ENCODE peak calls at places on chromosomes 3 and 15, in four cellular contexts. O, F, M and S are unnamed samples.

GRCh38 chr3:114878119-114878839 is 268.8 kb downstream of the ZBTB20 start:
- DNase-seq in O (no peak), F (no peak), M (no peak), S (no peak)

GRCh38 chr3:138219255-138219654 is 32.2 kb downstream of the ARMC8 start:
- DNase-seq in O (no peak), F (no peak), M (no peak), S (no peak)

GRCh38 chr15:92810418-92811138 is 89.5 kb upstream of the CHD2 start:
- DNase-seq in O (no peak), F (no peak), M (no peak), S (peak)

GRCh38 chr15:91426412-91426811 is 326.4 kb downstream of the SV2B start:
- DNase-seq in O (no peak), F (no peak), M (no peak), S (no peak)

GRCh38 chr3:191366675-191367074 is 36.3 kb upstream of the UTS2B start:
- DNase-seq in O (no peak), F (no peak), M (no peak), S (no peak)

GRCh38 chr15:87755226-87755625 is 501.3 kb downstream of the NTRK3 start:
- DNase-seq in O (no peak), F (no peak), M (no peak), S (no peak)

GRCh38 chr3:5093786-5094185 is 28.3 kb upstream of the ARL8B start:
- DNase-seq in O (no peak), F (no peak), M (no peak), S (no peak)

GRCh38 chr15:35958021-35958420 is 412.1 kb upstream of the DPH6 start:
- DNase-seq in O (no peak), F (no peak), M (no peak), S (no peak)

GRCh38 chr3:113536627-113537101 is 4.3 kb downstream of the SIDT1 start:
- DNase-seq in O (no peak), F (no peak), M (no peak), S (no peak)

GRCh38 chr15:41238100-41238499 is 7.0 kb downstream of the CHP1 start:
- DNase-seq in O (no peak), F (no peak), M (no peak), S (no peak)

GRCh38 chr15:28106294-28107110 is 7.4 kb upstream of the OCA2 start:
- DNase-seq in O (no peak), F (no peak), M (no peak), S (no peak)

GRCh38 chr3:41404601-41405000 is 205.3 kb downstream of the CTNNB1 start:
- DNase-seq in O (no peak), F (no peak), M (no peak), S (no peak)

GRCh38 chr3:188433526-188433855 is 279.5 kb downstream of the LPP start:
- DNase-seq in O (no peak), F (no peak), M (no peak), S (no peak)

GRCh38 chr3:138449490-138449889 is 15.1 kb downstream of the ESYT3 start:
- DNase-seq in O (no peak), F (no peak), M (no peak), S (no peak)

GRCh38 chr3:124144035-124144814 is 152.3 kb upstream of the ROPN1 start:
- DNase-seq in O (no peak), F (no peak), M (no peak), S (no peak)

GRCh38 chr3:69999191-70000027 is at the start of gene SAMMSON:
- DNase-seq in O (no peak), F (no peak), M (peak), S (no peak)

GRCh38 chr3:43755511-43756200 is 64.9 kb downstream of the ABHD5 start:
- DNase-seq in O (peak), F (no peak), M (no peak), S (no peak)

GRCh38 chr3:4394567-4394966 is 72.5 kb downstream of the SUMF1 start:
- DNase-seq in O (no peak), F (no peak), M (no peak), S (no peak)

GRCh38 chr15:42498212-42499038 is 3.0 kb downstream of the SNAP23 start:
- DNase-seq in O (no peak), F (no peak), M (no peak), S (no peak)

GRCh38 chr15:82184776-82185175 is 77.8 kb downstream of the EFL1 start:
- DNase-seq in O (no peak), F (no peak), M (no peak), S (no peak)

GRCh38 chr3:189914799-189915198 is 205.9 kb downstream of the P3H2 start:
- DNase-seq in O (no peak), F (no peak), M (peak), S (no peak)

GRCh38 chr3:128326051-128326823 is 140.5 kb downstream of the DNAJB8 start:
- DNase-seq in O (peak), F (no peak), M (no peak), S (no peak)

GRCh38 chr3:173730391-173730790 is 332.8 kb downstream of the NLGN1 start:
- DNase-seq in O (no peak), F (no peak), M (no peak), S (no peak)

GRCh38 chr3:42129014-42129953 is 38.1 kb downstream of the TRAK1 start:
- DNase-seq in O (no peak), F (no peak), M (no peak), S (peak)

GRCh38 chr3:187616307-187616939 is 53.8 kb downstream of the SST start:
- DNase-seq in O (peak), F (peak), M (peak), S (peak)

GRCh38 chr3:136351905-136352304 is 101.8 kb downstream of the PCCB start:
- DNase-seq in O (no peak), F (no peak), M (no peak), S (no peak)

GRCh38 chr3:74523811-74524210 is 90.6 kb downstream of the CNTN3 start:
- DNase-seq in O (no peak), F (no peak), M (no peak), S (no peak)

GRCh38 chr3:41956574-41956973 is 5.3 kb downstream of the ULK4 start:
- DNase-seq in O (no peak), F (no peak), M (no peak), S (no peak)

GRCh38 chr3:45646051-45646585 is 43.1 kb upstream of the SACM1L start:
- DNase-seq in O (no peak), F (no peak), M (no peak), S (no peak)

GRCh38 chr3:141940204-141940776 is 63.8 kb downstream of the ATP1B3 start:
- DNase-seq in O (no peak), F (no peak), M (no peak), S (peak)

GRCh38 chr15:80549712-80550111 is 145.4 kb upstream of the ABHD17C start:
- DNase-seq in O (no peak), F (no peak), M (no peak), S (no peak)

GRCh38 chr3:150149651-150150051 is 179.0 kb upstream of the PFN2 start:
- DNase-seq in O (no peak), F (no peak), M (peak), S (no peak)

GRCh38 chr3:42023380-42023779 is 61.5 kb upstream of the ULK4 start:
- DNase-seq in O (no peak), F (no peak), M (no peak), S (no peak)

GRCh38 chr3:123071146-123071545 is 4.3 kb downstream of the PDIA5 start:
- DNase-seq in O (no peak), F (no peak), M (no peak), S (no peak)

DNA sequence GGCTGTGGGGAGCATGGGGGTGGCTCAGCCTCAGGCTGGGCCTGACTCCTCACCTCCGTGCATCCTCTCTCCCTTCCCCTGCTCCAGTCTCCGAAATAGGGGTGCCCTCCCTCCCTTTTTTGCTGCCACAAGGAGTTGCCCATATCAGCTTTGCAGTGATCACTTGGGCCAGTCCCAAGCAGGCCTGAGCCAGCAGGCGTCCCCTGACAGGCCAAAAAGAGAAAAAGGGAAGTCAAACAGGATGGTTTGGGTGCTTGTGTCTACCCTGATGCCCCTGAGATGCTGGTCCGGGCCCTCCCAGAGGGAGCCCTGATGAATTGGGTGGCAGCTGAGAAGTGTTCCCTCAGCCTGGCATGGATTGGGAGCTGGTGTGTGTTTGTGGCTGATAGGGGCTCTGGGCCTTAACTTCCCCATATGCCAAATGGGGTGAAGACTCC is 1.4 kb downstream of the FBLN2 start:
- DNase-seq in O (no peak), F (no peak), M (no peak), S (no peak)
- H3K27ac ChIP-seq in O (peak), F (no peak), M (no peak), S (no peak)

GRCh38 chr15:83206971-83207621 is 527 bp downstream of the HDGFL3 start:
- DNase-seq in O (no peak), F (peak), M (no peak), S (peak)

GRCh38 chr15:83206387-83206970 is 1.1 kb downstream of the HDGFL3 start:
- DNase-seq in O (no peak), F (no peak), M (no peak), S (no peak)

GRCh38 chr15:83209333-83209732 is 1.7 kb upstream of the HDGFL3 start:
- DNase-seq in O (no peak), F (no peak), M (no peak), S (no peak)

GRCh38 chr15:83208357-83208661 is 686 bp upstream of the HDGFL3 start:
- DNase-seq in O (no peak), F (no peak), M (no peak), S (no peak)

GRCh38 chr15:83207622-83208356 is at the start of gene HDGFL3:
- DNase-seq in O (no peak), F (peak), M (no peak), S (no peak)
- H3K27ac ChIP-seq in O (no peak), F (peak), M (peak), S (peak)

GRCh38 chr3:185709241-185709955 is 115.4 kb downstream of the IGF2BP2 start:
- DNase-seq in O (no peak), F (no peak), M (no peak), S (no peak)
- H3K27ac ChIP-seq in O (no peak), F (no peak), M (no peak), S (no peak)

GRCh38 chr3:37903734-37904133 is 42.1 kb downstream of the CTDSPL start:
- DNase-seq in O (no peak), F (no peak), M (no peak), S (no peak)
- H3K27ac ChIP-seq in O (no peak), F (no peak), M (no peak), S (no peak)

GRCh38 chr15:75483961-75484360 is 32.5 kb upstream of the SIN3A start:
- DNase-seq in O (no peak), F (no peak), M (no peak), S (no peak)
- H3K27ac ChIP-seq in O (no peak), F (no peak), M (no peak), S (no peak)

GRCh38 chr3:197519801-197520211 is 36.0 kb downstream of the BDH1 start:
- DNase-seq in O (no peak), F (no peak), M (no peak), S (no peak)

GRCh38 chr3:197522881-197523342 is 32.9 kb downstream of the BDH1 start:
- DNase-seq in O (no peak), F (no peak), M (no peak), S (no peak)

GRCh38 chr3:197522183-197522715 is 33.5 kb downstream of the BDH1 start:
- DNase-seq in O (no peak), F (no peak), M (no peak), S (no peak)

GRCh38 chr3:197520311-197521276 is 35.2 kb downstream of the BDH1 start:
- DNase-seq in O (no peak), F (peak), M (no peak), S (no peak)

GRCh38 chr3:197521277-197522182 is 34.2 kb downstream of the BDH1 start:
- DNase-seq in O (no peak), F (no peak), M (no peak), S (no peak)
- H3K27ac ChIP-seq in O (no peak), F (no peak), M (no peak), S (peak)

DNA sequence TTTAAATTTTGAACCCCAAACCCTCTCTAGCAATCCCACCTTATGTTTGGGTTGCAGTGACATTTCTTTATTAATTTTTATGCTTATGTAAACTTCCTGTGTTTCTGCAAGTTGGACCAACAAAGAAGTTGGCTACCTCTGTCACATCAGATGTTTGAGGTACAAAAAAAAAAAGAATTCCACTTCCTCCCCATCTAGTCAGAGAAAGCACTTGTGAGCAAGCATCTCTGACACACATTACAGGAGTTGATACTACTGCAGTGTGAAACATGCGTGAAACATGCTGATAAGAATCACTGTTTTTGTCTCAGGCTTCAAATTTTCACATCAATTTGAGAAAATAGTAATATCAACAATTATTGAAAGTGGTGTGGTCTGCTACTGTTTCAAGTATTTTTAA is 1.3 kb downstream of the SCAANT1 start:
- DNase-seq in O (no peak), F (no peak), M (no peak), S (no peak)
- H3K27ac ChIP-seq in O (peak), F (no peak), M (no peak), S (peak)

GRCh38 chr3:195122261-195122660 is 148.7 kb downstream of the XXYLT1 start:
- DNase-seq in O (no peak), F (no peak), M (no peak), S (no peak)

GRCh38 chr3:195120199-195120556 is 150.8 kb downstream of the XXYLT1 start:
- DNase-seq in O (no peak), F (no peak), M (no peak), S (no peak)

GRCh38 chr3:195118671-195119070 is 152.3 kb downstream of the XXYLT1 start:
- DNase-seq in O (no peak), F (no peak), M (no peak), S (no peak)

GRCh38 chr3:195117978-195118581 is 152.9 kb downstream of the XXYLT1 start:
- DNase-seq in O (no peak), F (no peak), M (no peak), S (no peak)

GRCh38 chr3:195119461-195120198 is 151.3 kb downstream of the XXYLT1 start:
- DNase-seq in O (no peak), F (peak), M (peak), S (no peak)
- H3K27ac ChIP-seq in O (no peak), F (no peak), M (peak), S (no peak)